ENCODE peak calls at places on chromosomes 5 and 9, in four cellular contexts. K is choroid plexus epithelial cell, V is bronchial epithelial cell, D is colonic mucosa. B is an unnamed sample.

GRCh38 chr9:107749787-107750444 is 260.3 kb upstream of the KLF4 start:
- DNase-seq in K (peak), D (peak), V (peak), B (peak)

GRCh38 chr9:135887021-135887507 is 20.3 kb downstream of the CAMSAP1 start:
- DNase-seq in D (no peak), K (no peak), V (no peak), B (no peak)

GRCh38 chr5:24749701-24750100 is 104.9 kb upstream of the CDH10 start:
- DNase-seq in K (peak), D (no peak), V (peak), B (no peak)

GRCh38 chr5:133244242-133244641 is 192.4 kb downstream of the HSPA4 start:
- DNase-seq in V (peak), K (peak), D (no peak), B (no peak)

GRCh38 chr9:83981126-83981871 is 694 bp downstream of the RMI1 start:
- DNase-seq in V (peak), K (peak), D (peak), B (peak)

GRCh38 chr9:137350696-137351584 is 48.9 kb upstream of the NRARP start:
- DNase-seq in D (no peak), K (no peak), V (no peak), B (no peak)

GRCh38 chr5:172418847-172419810 is 35.2 kb downstream of the SH3PXD2B start:
- DNase-seq in K (no peak), D (no peak), V (peak), B (no peak)

GRCh38 chr5:67214036-67214435 is 17.4 kb upstream of the CD180 start:
- DNase-seq in D (no peak), V (peak), K (peak), B (no peak)

GRCh38 chr9:26369096-26369495 is 523.5 kb downstream of the CAAP1 start:
- DNase-seq in V (no peak), K (no peak), D (no peak), B (no peak)

GRCh38 chr5:168607946-168608345 is 28.8 kb upstream of the PANK3 start:
- DNase-seq in K (no peak), D (no peak), V (no peak), B (no peak)

DNA sequence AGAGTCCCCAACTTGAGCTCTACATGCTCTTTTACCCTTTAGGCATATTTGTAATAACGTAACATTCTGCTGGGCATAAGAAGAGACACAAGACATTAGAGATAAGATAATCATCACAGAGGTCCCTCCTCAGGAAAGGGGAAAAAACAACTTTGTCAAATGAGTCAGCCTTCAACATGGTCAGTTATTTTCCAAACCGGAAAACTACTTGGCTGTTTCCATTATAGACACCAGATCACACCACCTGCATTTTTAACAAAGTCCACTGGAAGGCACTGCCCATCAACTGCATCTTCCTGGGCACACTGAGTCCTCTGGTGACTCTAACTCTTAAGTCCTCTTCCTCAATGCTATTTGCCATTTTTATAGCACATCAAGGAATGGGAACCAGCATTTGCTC is 221.8 kb downstream of the FAM114A2 start:
- DNase-seq in K (no peak), V (no peak), D (no peak), B (no peak)
- TF ChIP-seq CTCF in K (no peak), V (no peak), D (no peak), B (no peak)

DNA sequence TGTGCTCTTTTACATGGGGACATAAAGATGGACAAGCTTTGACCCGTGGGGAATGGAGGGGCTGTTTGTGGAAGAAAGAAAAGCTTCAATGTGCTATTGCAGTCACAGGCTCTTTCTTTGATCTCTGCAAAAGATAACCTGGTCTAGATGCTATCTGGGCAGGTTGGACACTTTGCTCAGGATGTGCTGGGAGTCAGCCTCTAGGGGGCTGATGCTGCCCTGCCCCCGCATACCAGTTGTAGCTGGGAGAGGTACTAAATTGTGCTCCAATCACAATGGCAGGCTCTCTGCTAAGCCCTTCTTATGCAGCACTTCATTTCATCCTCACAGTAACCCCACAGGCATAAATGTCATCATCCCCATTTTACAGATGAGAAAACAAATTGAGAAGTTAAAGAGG is 67.2 kb downstream of the PSD2 start:
- DNase-seq in D (no peak), V (no peak), K (no peak), B (no peak)
- TF ChIP-seq CTCF in D (no peak), V (peak), K (peak), B (no peak)

GRCh38 chr9:109097156-109097555 is 22.6 kb downstream of the TMEM245 start:
- DNase-seq in D (no peak), K (no peak), V (no peak), B (no peak)

GRCh38 chr9:109098960-109099308 is 20.8 kb downstream of the TMEM245 start:
- DNase-seq in K (no peak), V (no peak), D (no peak), B (peak)

GRCh38 chr9:109100543-109101201 is 19.1 kb downstream of the TMEM245 start:
- DNase-seq in D (no peak), K (no peak), V (no peak), B (no peak)

GRCh38 chr9:109101202-109101595 is 18.5 kb downstream of the TMEM245 start:
- DNase-seq in K (no peak), D (no peak), V (no peak), B (no peak)

GRCh38 chr9:109098221-109098959 is 21.4 kb downstream of the TMEM245 start:
- DNase-seq in D (no peak), V (peak), K (peak), B (peak)
- TF ChIP-seq CTCF in D (no peak), V (no peak), K (peak), B (peak)

DNA sequence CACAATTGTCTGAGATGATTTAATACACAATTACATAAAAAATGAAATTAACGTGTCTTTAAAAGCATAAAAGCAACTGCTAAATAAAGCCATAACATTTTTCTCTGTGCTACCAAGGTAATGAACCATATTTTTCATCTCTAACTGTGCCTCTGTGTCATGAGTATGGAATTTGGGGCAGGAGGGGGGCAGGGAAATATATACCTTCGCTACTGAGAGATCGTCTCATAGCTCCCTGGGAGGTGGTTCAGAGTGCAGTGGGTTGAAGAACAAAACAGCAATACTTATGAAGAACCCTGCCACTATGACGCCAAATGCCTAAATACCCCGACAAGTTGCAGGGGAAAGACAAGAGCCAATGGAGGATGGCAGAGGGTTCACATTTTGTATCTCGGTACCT is 806.0 kb upstream of the WWC1 start:
- DNase-seq in D (no peak), V (no peak), K (peak), B (no peak)
- TF ChIP-seq CTCF in D (no peak), V (no peak), K (no peak), B (no peak)

DNA sequence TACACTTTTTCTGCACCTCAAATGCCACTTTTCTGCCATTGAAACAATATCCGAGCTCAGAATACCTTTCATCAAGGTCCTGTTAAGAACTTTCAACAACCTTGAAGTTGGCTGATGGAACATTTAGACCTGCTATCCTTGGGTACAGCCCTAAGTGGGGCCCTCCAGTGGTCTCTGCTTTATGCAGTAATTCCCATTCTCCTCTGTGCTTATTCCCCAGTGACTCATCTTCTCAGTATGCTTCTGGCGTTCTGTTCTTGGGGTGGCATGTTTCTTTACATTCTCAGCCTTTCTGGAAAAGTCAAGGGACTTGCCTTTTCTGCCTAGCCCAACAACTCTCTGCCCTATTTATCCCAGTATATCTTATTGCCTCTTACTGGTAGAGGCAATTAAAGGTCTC is 7.1 kb downstream of the ANP32B start:
- DNase-seq in D (no peak), V (peak), K (peak), B (peak)
- TF ChIP-seq CTCF in D (no peak), V (no peak), K (peak), B (peak)

GRCh38 chr9:1018121-1018520 is 32.0 kb upstream of the DMRT2 start:
- DNase-seq in D (peak), V (peak), K (peak), B (peak)
- TF ChIP-seq CTCF in D (peak), V (peak), K (peak), B (peak)

GRCh38 chr5:65035212-65036206 is 266.8 kb downstream of the CWC27 start:
- DNase-seq in K (peak), V (peak), D (peak), B (peak)
- TF ChIP-seq CTCF in K (no peak), V (peak), D (no peak), B (no peak)